ENCODE peak calls at places on chromosomes 7 and 10, in four cellular contexts. E, K, V and J are unnamed samples.

GRCh38 chr7:16212032-16212431 is 209.3 kb downstream of the CRPPA start:
- DNase-seq in E (no peak), K (no peak), V (no peak), J (no peak)

GRCh38 chr10:5609952-5610616 is 56.3 kb downstream of the ASB13 start:
- DNase-seq in E (no peak), K (no peak), V (no peak), J (no peak)

GRCh38 chr7:55272328-55272727 is 92.8 kb upstream of the LANCL2 start:
- DNase-seq in E (no peak), K (no peak), V (no peak), J (no peak)

GRCh38 chr7:84194484-84195260 is at the start of gene SEMA3A:
- DNase-seq in E (no peak), K (peak), V (peak), J (no peak)

GRCh38 chr7:27992092-27992491 is 188.5 kb downstream of the JAZF1 start:
- DNase-seq in E (no peak), K (no peak), V (peak), J (no peak)

GRCh38 chr10:87504667-87505365 is at the start of gene MINPP1:
- DNase-seq in E (peak), K (peak), V (peak), J (peak)

GRCh38 chr7:96728139-96728538 is 18.5 kb upstream of the SEM1 start:
- DNase-seq in E (no peak), K (no peak), V (no peak), J (no peak)

GRCh38 chr7:85074016-85074415 is 112.8 kb downstream of the SEMA3D start:
- DNase-seq in E (no peak), K (no peak), V (peak), J (no peak)

GRCh38 chr10:3372284-3372683 is 199.7 kb upstream of the PITRM1 start:
- DNase-seq in E (no peak), K (no peak), V (peak), J (no peak)

GRCh38 chr10:78602201-78602917 is 466.4 kb upstream of the ZMIZ1 start:
- DNase-seq in E (no peak), K (no peak), V (peak), J (no peak)

GRCh38 chr10:6716521-6716920 is 136.4 kb upstream of the PRKCQ start:
- DNase-seq in E (no peak), K (peak), V (peak), J (no peak)

GRCh38 chr7:131056007-131056406 is 271.7 kb upstream of the MKLN1 start:
- DNase-seq in E (no peak), K (no peak), V (no peak), J (no peak)

GRCh38 chr7:116864084-116864483 is 1.7 kb downstream of the CAPZA2 start:
- DNase-seq in E (no peak), K (no peak), V (no peak), J (no peak)

GRCh38 chr7:30276203-30276900 is 8.0 kb upstream of the ZNRF2 start:
- DNase-seq in E (no peak), K (no peak), V (peak), J (no peak)

GRCh38 chr7:27166475-27167169 is 1.3 kb upstream of the HOXA9 start:
- DNase-seq in E (no peak), K (no peak), V (no peak), J (no peak)

GRCh38 chr10:110471566-110472139 is 26.1 kb upstream of the DUSP5 start:
- DNase-seq in E (no peak), K (no peak), V (peak), J (no peak)

GRCh38 chr10:93566435-93567276 is at the start of gene FFAR4:
- DNase-seq in E (no peak), K (peak), V (no peak), J (no peak)
- TF ChIP-seq POLR2A in E (no peak), K (no peak), V (no peak), J (no peak)

DNA sequence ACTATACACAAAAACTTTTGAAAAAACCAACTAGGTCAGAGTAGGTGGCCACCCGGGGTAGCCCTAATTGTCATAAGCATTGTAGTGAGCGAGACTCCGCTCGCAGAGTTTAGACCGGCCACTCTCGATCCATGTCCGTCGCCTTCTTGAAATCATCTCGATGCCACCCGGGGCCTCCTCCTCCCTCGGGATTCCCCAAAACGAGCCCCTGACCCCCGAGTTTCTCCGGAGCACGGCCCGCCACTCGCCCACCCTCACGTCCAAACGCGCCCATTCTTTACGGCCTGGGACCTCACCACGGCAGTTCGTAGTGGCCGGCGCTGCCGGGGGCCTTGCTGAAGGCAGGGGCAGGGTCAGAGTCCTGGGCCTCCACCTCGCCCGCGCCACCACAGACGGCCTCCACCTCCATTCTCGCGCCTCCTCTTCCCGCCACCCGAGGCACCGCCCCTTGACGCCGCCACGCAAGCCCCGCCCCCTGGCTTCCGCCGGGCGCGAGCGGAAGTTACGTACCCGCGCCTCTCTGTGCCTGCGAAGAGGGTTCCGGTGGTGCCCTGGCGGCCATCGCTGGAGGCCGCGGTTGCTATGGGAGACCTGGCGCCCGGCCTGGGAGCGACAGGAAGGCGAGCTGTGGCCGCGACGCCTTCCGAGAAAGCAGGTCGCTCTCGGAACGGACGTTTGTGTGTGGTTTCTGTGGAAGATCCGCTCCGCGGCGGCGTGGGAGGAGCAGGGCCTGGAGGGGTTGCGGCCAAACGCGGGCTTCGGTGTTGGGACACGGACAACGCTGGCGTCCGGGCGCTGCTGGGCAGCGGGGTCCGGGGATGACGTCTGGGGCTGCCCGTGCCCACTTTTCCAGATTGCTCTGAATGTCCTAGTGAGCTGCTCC is at the start of gene RFC2:
- DNase-seq in E (peak), K (peak), V (peak), J (peak)
- TF ChIP-seq POLR2A in E (peak), K (peak), V (peak), J (peak)

GRCh38 chr7:47470567-47471357 is 111.1 kb downstream of the TNS3 start:
- DNase-seq in E (no peak), K (no peak), V (no peak), J (no peak)
- TF ChIP-seq POLR2A in E (no peak), K (no peak), V (no peak), J (no peak)

GRCh38 chr10:97321032-97321806 is 2.1 kb downstream of the FRAT1 start:
- DNase-seq in E (no peak), K (peak), V (no peak), J (no peak)
- TF ChIP-seq POLR2A in E (no peak), K (no peak), V (no peak), J (no peak)

GRCh38 chr10:28586176-28586575 is 53.3 kb downstream of the WAC start:
- DNase-seq in E (no peak), K (no peak), V (no peak), J (no peak)

GRCh38 chr10:28581916-28582315 is 49.0 kb downstream of the WAC start:
- DNase-seq in E (no peak), K (no peak), V (no peak), J (no peak)

GRCh38 chr10:28585076-28585475 is 52.2 kb downstream of the WAC start:
- DNase-seq in E (no peak), K (no peak), V (no peak), J (no peak)

GRCh38 chr10:28587970-28588290 is 55.0 kb downstream of the WAC start:
- DNase-seq in E (no peak), K (no peak), V (peak), J (no peak)

GRCh38 chr10:28587270-28587969 is 54.5 kb downstream of the WAC start:
- DNase-seq in E (no peak), K (no peak), V (peak), J (no peak)
- TF ChIP-seq POLR2A in E (no peak), K (no peak), V (no peak), J (no peak)